ENCODE peak calls at places on chromosomes 1 and 21, in seven cellular contexts. J is ACHN, W is stomach, G is adipocyte, T is NCI-H460, B is hepatic stellate cell, L is mesenchymal stem cell. D is an unnamed sample.

GRCh38 chr1:17585266-17585987 is 45.9 kb downstream of the ARHGEF10L start:
- DNase-seq in J (no peak), W (no peak), G (no peak), T (no peak), B (no peak), L (no peak), D (no peak)

GRCh38 chr21:38455403-38455802 is 42.9 kb downstream of the ERG start:
- DNase-seq in J (no peak), W (no peak), G (no peak), T (no peak), B (no peak), L (no peak), D (no peak)

GRCh38 chr1:146012703-146013565 is 8.6 kb downstream of the HJV start:
- DNase-seq in J (peak), W (peak), G (peak), T (peak), B (peak), L (peak), D (peak)

GRCh38 chr1:66503841-66504470 is 30.0 kb upstream of the SGIP1 start:
- DNase-seq in J (peak), W (peak), G (peak), T (peak), B (peak), L (peak), D (peak)

GRCh38 chr21:41894922-41895557 is 15.9 kb upstream of the PRDM15 start:
- DNase-seq in J (peak), W (no peak), G (peak), T (no peak), B (peak), L (peak), D (no peak)

GRCh38 chr1:15355968-15356621 is 53.6 kb upstream of the EFHD2 start:
- DNase-seq in J (peak), W (no peak), G (no peak), T (peak), B (no peak), L (peak), D (no peak)

GRCh38 chr1:44609412-44609767 is 64.9 kb downstream of the TMEM53 start:
- DNase-seq in J (peak), W (peak), G (peak), T (no peak), B (peak), L (no peak), D (peak)

GRCh38 chr1:156892190-156893047 is 1.1 kb upstream of the PEAR1 start:
- DNase-seq in J (peak), W (peak), G (peak), T (peak), B (peak), L (peak), D (peak)

GRCh38 chr21:42039470-42039901 is 29.3 kb upstream of the ZBTB21 start:
- DNase-seq in J (no peak), W (no peak), G (peak), T (no peak), B (peak), L (peak), D (no peak)

GRCh38 chr1:67888707-67889106 is 55.4 kb upstream of the GNG12 start:
- DNase-seq in J (no peak), W (no peak), G (peak), T (no peak), B (peak), L (peak), D (no peak)

GRCh38 chr1:55064071-55064581 is 24.8 kb downstream of the PCSK9 start:
- DNase-seq in J (peak), W (no peak), G (no peak), T (peak), B (no peak), L (no peak), D (peak)

GRCh38 chr1:36613721-36614120 is 131.0 kb upstream of the CSF3R start:
- DNase-seq in J (no peak), W (no peak), G (no peak), T (no peak), B (no peak), L (no peak), D (no peak)

GRCh38 chr1:20705356-20705755 is 12.5 kb downstream of the KIF17 start:
- DNase-seq in J (no peak), W (no peak), G (no peak), T (no peak), B (no peak), L (peak), D (no peak)

GRCh38 chr1:169119405-169119804 is 12.9 kb downstream of the ATP1B1 start:
- DNase-seq in J (no peak), W (no peak), G (peak), T (no peak), B (peak), L (peak), D (no peak)

GRCh38 chr1:37691497-37692077 is 729 bp upstream of the CDCA8 start:
- DNase-seq in J (peak), W (peak), G (peak), T (no peak), B (peak), L (peak), D (peak)

GRCh38 chr21:44751799-44752636 is 40.6 kb upstream of the TSPEAR start:
- DNase-seq in J (no peak), W (no peak), G (no peak), T (no peak), B (no peak), L (no peak), D (no peak)

GRCh38 chr1:222466150-222466865 is 81.6 kb downstream of the HHIPL2 start:
- DNase-seq in J (peak), W (no peak), G (no peak), T (no peak), B (no peak), L (no peak), D (no peak)

GRCh38 chr21:45318556-45319341 is 31.1 kb upstream of the POFUT2 start:
- DNase-seq in J (peak), W (peak), G (no peak), T (peak), B (peak), L (peak), D (no peak)

GRCh38 chr1:151729157-151729965 is 8.0 kb downstream of the RIIAD1 start:
- DNase-seq in J (no peak), W (no peak), G (no peak), T (no peak), B (no peak), L (no peak), D (no peak)

GRCh38 chr1:201141418-201141817 is 12.9 kb downstream of the TMEM9 start:
- DNase-seq in J (no peak), W (no peak), G (no peak), T (no peak), B (no peak), L (no peak), D (no peak)

GRCh38 chr1:94919241-94920030 is 7.5 kb downstream of the CNN3 start:
- DNase-seq in J (no peak), W (no peak), G (peak), T (no peak), B (no peak), L (no peak), D (no peak)

GRCh38 chr1:151846062-151846568 is 6.5 kb upstream of the C2CD4D start:
- DNase-seq in J (peak), W (no peak), G (peak), T (peak), B (peak), L (peak), D (peak)